ENCODE peak calls at places on chromosomes 16 and 17, in ten cellular contexts. R, G, C, A, F, L, B, E, Z and I are unnamed samples.
A peak's percentile ranks its signal among the peaks of the same experiment; 100 is the strongest.

GRCh38 chr17:39676198-39676819 is 8.1 kb downstream of the PNMT start:
- DNase-seq in C (peak; percentile 13), R (no peak), B (no peak), G (no peak), E (no peak), L (peak; percentile 81), Z (peak; percentile 92), F (no peak), A (peak; percentile 57), I (no peak)

GRCh38 chr16:69223882-69224281 is 36.9 kb downstream of the SNTB2 start:
- DNase-seq in E (no peak), L (no peak), B (no peak), A (no peak), F (no peak), Z (no peak), C (no peak), R (no peak), G (no peak), I (no peak)

GRCh38 chr16:71629617-71630016 is 3.6 kb downstream of the MARVELD3 start:
- DNase-seq in Z (no peak), G (no peak), A (peak; percentile 42), B (no peak), E (no peak), F (no peak), L (no peak), R (no peak), C (no peak), I (no peak)

GRCh38 chr16:67530013-67530939 is 1.6 kb downstream of the RIPOR1 start:
- DNase-seq in L (peak; percentile 76), A (peak; percentile 35), G (no peak), C (no peak), Z (no peak), E (peak; percentile 58), B (peak; percentile 85), F (peak; percentile 83), R (peak; percentile 47), I (no peak)

GRCh38 chr16:65481956-65482355 is 360.1 kb upstream of the CDH11 start:
- DNase-seq in E (no peak), A (no peak), F (no peak), C (no peak), G (no peak), Z (no peak), B (no peak), R (no peak), L (no peak), I (no peak)

GRCh38 chr17:70369296-70369855 is 200.0 kb downstream of the KCNJ2 start:
- DNase-seq in A (no peak), C (no peak), G (no peak), L (no peak), F (no peak), R (no peak), E (no peak), B (no peak), Z (no peak), I (no peak)

GRCh38 chr17:31309525-31309924 is 4.3 kb downstream of the EVI2B start:
- DNase-seq in G (no peak), F (no peak), E (no peak), A (no peak), R (no peak), B (no peak), Z (no peak), C (peak; percentile 65), L (no peak), I (no peak)

GRCh38 chr16:9079430-9079812 is 12.0 kb upstream of the HAPSTR1 start:
- DNase-seq in C (no peak), G (no peak), E (no peak), F (no peak), R (no peak), B (no peak), Z (no peak), L (no peak), A (no peak), I (no peak)

GRCh38 chr16:23015580-23015979 is 133.7 kb downstream of the USP31 start:
- DNase-seq in R (no peak), B (no peak), A (no peak), G (no peak), E (no peak), F (no peak), L (no peak), C (peak; percentile 17), Z (no peak), I (no peak)

GRCh38 chr17:46935658-46936266 is 12.8 kb downstream of the GOSR2 start:
- DNase-seq in G (no peak), F (no peak), C (no peak), L (peak; percentile 14), B (no peak), A (no peak), Z (no peak), E (no peak), R (no peak), I (no peak)

DNA sequence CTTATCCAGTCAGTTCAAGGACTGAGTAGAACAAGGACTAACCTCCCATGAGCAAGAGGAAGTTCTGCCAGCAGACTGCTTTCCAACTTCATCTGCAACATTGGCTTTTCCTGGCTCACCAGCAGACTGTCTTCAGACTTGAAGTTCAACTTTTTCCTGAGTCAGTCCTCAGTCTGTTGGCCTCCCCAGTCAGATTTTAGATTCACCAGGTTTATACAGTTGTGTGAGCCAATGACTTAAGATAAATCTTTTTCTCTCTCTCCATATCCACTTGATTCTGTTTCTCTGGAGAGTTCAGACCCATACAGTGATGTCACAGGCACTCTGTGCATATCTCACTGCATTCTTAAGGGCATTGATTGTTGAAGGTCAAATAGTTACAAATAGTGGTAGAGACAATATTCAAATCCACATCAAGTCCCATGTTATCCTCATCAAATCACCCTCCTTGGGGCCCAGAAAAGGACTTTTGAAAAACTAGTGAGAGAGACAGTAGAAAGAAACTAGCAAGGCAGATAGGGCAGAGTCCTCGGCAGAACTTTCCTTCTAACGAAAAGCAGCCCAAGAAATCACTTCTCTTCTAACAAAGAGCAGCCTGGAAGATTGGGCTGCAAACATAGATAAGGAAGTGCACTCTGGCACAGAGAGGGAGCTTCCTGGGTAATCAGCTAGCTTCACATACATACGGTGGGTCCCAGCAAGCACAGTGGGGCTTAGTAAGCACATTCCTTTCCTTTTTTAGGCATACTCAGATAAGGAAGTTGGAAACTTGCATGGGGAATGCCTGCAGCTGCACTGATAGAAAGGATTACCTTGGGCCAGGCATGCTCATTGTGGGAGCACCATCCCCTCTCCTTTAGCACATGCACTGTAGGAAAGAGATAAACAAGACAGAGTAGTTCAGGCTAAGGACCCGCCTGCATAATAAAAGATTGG is 132.3 kb upstream of the FAM20A start:
- DNase-seq in A (no peak), R (peak; percentile 56), Z (no peak), B (no peak), G (no peak), C (no peak), F (peak; percentile 37), L (no peak), E (no peak), I (no peak)
- TF ChIP-seq POLR2A in A (no peak), R (no peak), Z (no peak), B (no peak), G (no peak), C (no peak), F (no peak), L (no peak), E (no peak), I (no peak)

GRCh38 chr16:398551-399277 is 1.7 kb downstream of the NME4 start:
- DNase-seq in R (no peak), E (no peak), Z (no peak), C (no peak), F (no peak), A (no peak), L (no peak), B (no peak), G (no peak), I (no peak)
- TF ChIP-seq CTCF in R (no peak), E (no peak), Z (no peak), C (no peak), F (no peak), A (no peak), L (no peak), B (no peak), G (no peak), I (no peak)

GRCh38 chr16:30715777-30716445 is 16.9 kb downstream of the SRCAP start:
- DNase-seq in C (no peak), F (peak; percentile 13), L (no peak), B (no peak), G (no peak), E (no peak), A (no peak), R (no peak), Z (no peak), I (no peak)
- TF ChIP-seq POLR2A in C (no peak), F (no peak), L (no peak), B (no peak), G (no peak), E (no peak), A (no peak), R (no peak), Z (no peak), I (no peak)

GRCh38 chr17:63573634-63574033 is 23.4 kb downstream of the DCAF7 start:
- DNase-seq in Z (no peak), R (no peak), F (no peak), L (no peak), C (no peak), B (no peak), G (peak; percentile 54), E (no peak), A (no peak), I (no peak)
- TF ChIP-seq CTCF in Z (peak; percentile 21), R (no peak), F (peak; percentile 6), L (peak; percentile 29), C (no peak), B (no peak), G (peak; percentile 38), E (no peak), A (peak; percentile 5), I (peak; percentile 40)

DNA sequence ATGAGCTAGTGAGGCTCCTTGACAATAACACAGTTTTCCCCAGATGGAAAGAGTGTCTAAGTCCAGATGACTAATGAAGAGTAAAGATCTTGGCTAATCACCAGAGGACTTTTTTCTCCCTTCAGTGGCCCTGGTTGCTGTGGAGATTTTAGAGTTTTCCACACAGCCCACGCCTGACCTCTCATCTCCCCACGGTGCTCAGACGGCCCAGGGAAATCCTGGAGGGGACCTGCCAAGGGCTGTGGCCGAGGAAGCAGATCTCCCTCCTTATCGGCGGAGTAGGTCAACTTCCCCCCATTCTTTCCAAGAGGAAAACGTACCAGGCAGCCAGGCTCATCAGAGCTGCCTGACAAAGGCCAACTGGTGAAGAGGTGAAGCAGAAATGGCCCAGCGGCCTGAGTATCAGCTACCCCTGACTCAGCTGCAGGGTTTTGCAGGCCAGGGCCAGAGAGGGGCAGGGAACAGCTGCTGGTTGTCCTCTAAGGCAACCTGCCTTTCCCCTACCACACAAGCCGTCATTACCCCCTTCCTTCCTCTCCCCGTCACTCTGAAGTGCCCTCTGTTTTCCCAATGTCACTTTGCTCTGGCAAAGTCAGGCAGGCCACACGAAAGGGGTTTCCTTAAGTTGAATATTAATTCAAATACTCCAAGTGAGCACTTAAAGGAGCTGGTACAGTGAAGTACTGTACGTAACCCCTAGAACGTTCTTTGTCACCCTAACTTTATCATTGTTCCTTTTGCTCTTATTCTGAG is 140.2 kb upstream of the ADAMTS18 start:
- DNase-seq in C (no peak), Z (no peak), F (peak; percentile 35), A (no peak), R (no peak), B (peak; percentile 22), L (peak; percentile 8), E (no peak), G (no peak), I (no peak)
- TF ChIP-seq POLR2A in C (no peak), Z (no peak), F (no peak), A (no peak), R (no peak), B (no peak), L (no peak), E (no peak), G (no peak), I (no peak)

GRCh38 chr16:19555938-19556778 is 655 bp downstream of the VPS35L start:
- DNase-seq in G (peak; percentile 41), Z (no peak), L (peak; percentile 11), A (no peak), R (no peak), B (peak; percentile 31), C (peak; percentile 13), E (no peak), F (no peak), I (no peak)
- TF ChIP-seq CTCF in G (no peak), Z (no peak), L (no peak), A (no peak), R (no peak), B (no peak), C (no peak), E (no peak), F (no peak), I (no peak)